ENCODE peak calls at places on chromosome 20, in seven cellular contexts. One of them, this sample, is unnamed.

GRCh38 chr20:43895235-43895634 is 19.4 kb upstream of the TOX2 start:
- DNase-seq in Peyer's patch: no peak
- DNase-seq in esophagus squamous epithelium: no peak
- DNase-seq in suprapubic skin: no peak
- DNase-seq in AG04450: no peak
- DNase-seq in transverse colon: no peak
- DNase-seq in fibroblast of the aortic adventitia: peak
- DNase-seq in this sample: no peak

GRCh38 chr20:1894951-1895673 is at the start of gene SIRPA:
- DNase-seq in Peyer's patch: peak
- DNase-seq in esophagus squamous epithelium: no peak
- DNase-seq in suprapubic skin: peak
- DNase-seq in AG04450: no peak
- DNase-seq in transverse colon: peak
- DNase-seq in fibroblast of the aortic adventitia: peak
- DNase-seq in this sample: no peak

GRCh38 chr20:10280016-10280908 is 61.6 kb downstream of the SNAP25 start:
- DNase-seq in Peyer's patch: no peak
- DNase-seq in esophagus squamous epithelium: no peak
- DNase-seq in suprapubic skin: no peak
- DNase-seq in AG04450: no peak
- DNase-seq in transverse colon: no peak
- DNase-seq in fibroblast of the aortic adventitia: peak
- DNase-seq in this sample: no peak

GRCh38 chr20:1321654-1321939 is 7.3 kb downstream of the SDCBP2 start:
- DNase-seq in Peyer's patch: no peak
- DNase-seq in esophagus squamous epithelium: no peak
- DNase-seq in suprapubic skin: no peak
- DNase-seq in AG04450: no peak
- DNase-seq in transverse colon: peak
- DNase-seq in fibroblast of the aortic adventitia: no peak
- DNase-seq in this sample: no peak

GRCh38 chr20:59633646-59634045 is 29.3 kb downstream of the PHACTR3 start:
- DNase-seq in Peyer's patch: no peak
- DNase-seq in esophagus squamous epithelium: no peak
- DNase-seq in suprapubic skin: no peak
- DNase-seq in AG04450: no peak
- DNase-seq in transverse colon: no peak
- DNase-seq in fibroblast of the aortic adventitia: no peak
- DNase-seq in this sample: no peak

GRCh38 chr20:49385471-49385870 is 97.0 kb downstream of the KCNB1 start:
- DNase-seq in Peyer's patch: no peak
- DNase-seq in esophagus squamous epithelium: no peak
- DNase-seq in suprapubic skin: no peak
- DNase-seq in AG04450: no peak
- DNase-seq in transverse colon: no peak
- DNase-seq in fibroblast of the aortic adventitia: peak
- DNase-seq in this sample: no peak

GRCh38 chr20:3763691-3764601 is 3.6 kb downstream of the ADISSP start:
- DNase-seq in Peyer's patch: no peak
- DNase-seq in esophagus squamous epithelium: no peak
- DNase-seq in suprapubic skin: no peak
- DNase-seq in AG04450: no peak
- DNase-seq in transverse colon: no peak
- DNase-seq in fibroblast of the aortic adventitia: no peak
- DNase-seq in this sample: no peak

GRCh38 chr20:19855426-19855825 is 97.4 kb downstream of the RIN2 start:
- DNase-seq in Peyer's patch: no peak
- DNase-seq in esophagus squamous epithelium: no peak
- DNase-seq in suprapubic skin: no peak
- DNase-seq in AG04450: no peak
- DNase-seq in transverse colon: no peak
- DNase-seq in fibroblast of the aortic adventitia: no peak
- DNase-seq in this sample: no peak

GRCh38 chr20:56843817-56844216 is 214.7 kb downstream of the TFAP2C start:
- DNase-seq in Peyer's patch: no peak
- DNase-seq in esophagus squamous epithelium: no peak
- DNase-seq in suprapubic skin: no peak
- DNase-seq in AG04450: no peak
- DNase-seq in transverse colon: no peak
- DNase-seq in fibroblast of the aortic adventitia: no peak
- DNase-seq in this sample: no peak

GRCh38 chr20:16052406-16052805 is 520.8 kb downstream of the KIF16B start:
- DNase-seq in Peyer's patch: no peak
- DNase-seq in esophagus squamous epithelium: no peak
- DNase-seq in suprapubic skin: no peak
- DNase-seq in AG04450: no peak
- DNase-seq in transverse colon: no peak
- DNase-seq in fibroblast of the aortic adventitia: no peak
- DNase-seq in this sample: no peak

GRCh38 chr20:444862-445426 is 17.4 kb downstream of the TBC1D20 start:
- DNase-seq in Peyer's patch: no peak
- DNase-seq in esophagus squamous epithelium: no peak
- DNase-seq in suprapubic skin: no peak
- DNase-seq in AG04450: no peak
- DNase-seq in transverse colon: no peak
- DNase-seq in fibroblast of the aortic adventitia: peak
- DNase-seq in this sample: no peak

GRCh38 chr20:52103911-52104545 is 87.6 kb downstream of the ZFP64 start:
- DNase-seq in Peyer's patch: no peak
- DNase-seq in esophagus squamous epithelium: no peak
- DNase-seq in suprapubic skin: no peak
- DNase-seq in AG04450: no peak
- DNase-seq in transverse colon: no peak
- DNase-seq in fibroblast of the aortic adventitia: no peak
- DNase-seq in this sample: no peak

GRCh38 chr20:50572922-50573777 is 63.0 kb downstream of the PTPN1 start:
- DNase-seq in Peyer's patch: peak
- DNase-seq in esophagus squamous epithelium: no peak
- DNase-seq in suprapubic skin: no peak
- DNase-seq in AG04450: peak
- DNase-seq in transverse colon: no peak
- DNase-seq in fibroblast of the aortic adventitia: peak
- DNase-seq in this sample: peak

GRCh38 chr20:63835031-63835858 is 4.2 kb upstream of the ZBTB46 start:
- DNase-seq in Peyer's patch: peak
- DNase-seq in esophagus squamous epithelium: peak
- DNase-seq in suprapubic skin: peak
- DNase-seq in AG04450: peak
- DNase-seq in transverse colon: peak
- DNase-seq in fibroblast of the aortic adventitia: peak
- DNase-seq in this sample: peak

GRCh38 chr20:3238616-3239025 is 369 bp downstream of the SLC4A11 start:
- DNase-seq in Peyer's patch: peak
- DNase-seq in esophagus squamous epithelium: no peak
- DNase-seq in suprapubic skin: no peak
- DNase-seq in AG04450: no peak
- DNase-seq in transverse colon: peak
- DNase-seq in fibroblast of the aortic adventitia: peak
- DNase-seq in this sample: no peak

GRCh38 chr20:13432126-13432525 is 206.6 kb downstream of the TASP1 start:
- DNase-seq in Peyer's patch: no peak
- DNase-seq in esophagus squamous epithelium: no peak
- DNase-seq in suprapubic skin: no peak
- DNase-seq in AG04450: no peak
- DNase-seq in transverse colon: no peak
- DNase-seq in fibroblast of the aortic adventitia: no peak
- DNase-seq in this sample: no peak

GRCh38 chr20:2124632-2125131 is 23.1 kb downstream of the STK35 start:
- DNase-seq in Peyer's patch: no peak
- DNase-seq in esophagus squamous epithelium: no peak
- DNase-seq in suprapubic skin: no peak
- DNase-seq in AG04450: no peak
- DNase-seq in transverse colon: no peak
- DNase-seq in fibroblast of the aortic adventitia: no peak
- DNase-seq in this sample: no peak

GRCh38 chr20:12695937-12696336 is 312.8 kb upstream of the SPTLC3 start:
- DNase-seq in Peyer's patch: no peak
- DNase-seq in esophagus squamous epithelium: no peak
- DNase-seq in suprapubic skin: no peak
- DNase-seq in AG04450: no peak
- DNase-seq in transverse colon: no peak
- DNase-seq in fibroblast of the aortic adventitia: no peak
- DNase-seq in this sample: no peak

GRCh38 chr20:8438748-8439147 is 306.7 kb downstream of the PLCB1 start:
- DNase-seq in Peyer's patch: no peak
- DNase-seq in esophagus squamous epithelium: no peak
- DNase-seq in suprapubic skin: no peak
- DNase-seq in AG04450: no peak
- DNase-seq in transverse colon: no peak
- DNase-seq in fibroblast of the aortic adventitia: no peak
- DNase-seq in this sample: no peak

GRCh38 chr20:4920131-4920530 is 81.2 kb downstream of the SLC23A2 start:
- DNase-seq in Peyer's patch: no peak
- DNase-seq in esophagus squamous epithelium: no peak
- DNase-seq in suprapubic skin: no peak
- DNase-seq in AG04450: no peak
- DNase-seq in transverse colon: no peak
- DNase-seq in fibroblast of the aortic adventitia: peak
- DNase-seq in this sample: no peak

GRCh38 chr20:4918473-4918872 is 82.8 kb downstream of the SLC23A2 start:
- DNase-seq in Peyer's patch: no peak
- DNase-seq in esophagus squamous epithelium: no peak
- DNase-seq in suprapubic skin: no peak
- DNase-seq in AG04450: no peak
- DNase-seq in transverse colon: peak
- DNase-seq in fibroblast of the aortic adventitia: no peak
- DNase-seq in this sample: no peak

GRCh38 chr20:4920655-4921054 is 80.7 kb downstream of the SLC23A2 start:
- DNase-seq in Peyer's patch: no peak
- DNase-seq in esophagus squamous epithelium: no peak
- DNase-seq in suprapubic skin: no peak
- DNase-seq in AG04450: no peak
- DNase-seq in transverse colon: no peak
- DNase-seq in fibroblast of the aortic adventitia: no peak
- DNase-seq in this sample: no peak

GRCh38 chr20:4919047-4919704 is 82.1 kb downstream of the SLC23A2 start:
- DNase-seq in Peyer's patch: no peak
- DNase-seq in esophagus squamous epithelium: no peak
- DNase-seq in suprapubic skin: no peak
- DNase-seq in AG04450: no peak
- DNase-seq in transverse colon: no peak
- DNase-seq in fibroblast of the aortic adventitia: no peak
- DNase-seq in this sample: no peak

GRCh38 chr20:4916991-4917881 is 84.1 kb downstream of the SLC23A2 start:
- DNase-seq in Peyer's patch: no peak
- DNase-seq in esophagus squamous epithelium: no peak
- DNase-seq in suprapubic skin: no peak
- DNase-seq in AG04450: no peak
- DNase-seq in transverse colon: no peak
- DNase-seq in fibroblast of the aortic adventitia: peak
- DNase-seq in this sample: no peak
- TF ChIP-seq CTCF in Peyer's patch: no peak
- TF ChIP-seq CTCF in esophagus squamous epithelium: no peak
- TF ChIP-seq CTCF in suprapubic skin: no peak
- TF ChIP-seq CTCF in AG04450: peak
- TF ChIP-seq CTCF in transverse colon: no peak
- TF ChIP-seq CTCF in fibroblast of the aortic adventitia: peak
- TF ChIP-seq CTCF in this sample: no peak

GRCh38 chr20:62405108-62405980 is 1.7 kb downstream of the CABLES2 start:
- DNase-seq in Peyer's patch: peak
- DNase-seq in esophagus squamous epithelium: no peak
- DNase-seq in suprapubic skin: no peak
- DNase-seq in AG04450: no peak
- DNase-seq in transverse colon: no peak
- DNase-seq in fibroblast of the aortic adventitia: peak
- DNase-seq in this sample: no peak
- TF ChIP-seq CTCF in Peyer's patch: peak
- TF ChIP-seq CTCF in esophagus squamous epithelium: peak
- TF ChIP-seq CTCF in suprapubic skin: no peak
- TF ChIP-seq CTCF in AG04450: peak
- TF ChIP-seq CTCF in transverse colon: peak
- TF ChIP-seq CTCF in fibroblast of the aortic adventitia: peak
- TF ChIP-seq CTCF in this sample: peak

GRCh38 chr20:35663813-35664543 is 722 bp downstream of the CPNE1 start:
- DNase-seq in Peyer's patch: peak
- DNase-seq in esophagus squamous epithelium: no peak
- DNase-seq in suprapubic skin: peak
- DNase-seq in AG04450: no peak
- DNase-seq in transverse colon: peak
- DNase-seq in fibroblast of the aortic adventitia: no peak
- DNase-seq in this sample: peak
- TF ChIP-seq CTCF in Peyer's patch: no peak
- TF ChIP-seq CTCF in esophagus squamous epithelium: no peak
- TF ChIP-seq CTCF in suprapubic skin: no peak
- TF ChIP-seq CTCF in AG04450: no peak
- TF ChIP-seq CTCF in transverse colon: no peak
- TF ChIP-seq CTCF in fibroblast of the aortic adventitia: no peak
- TF ChIP-seq CTCF in this sample: no peak

DNA sequence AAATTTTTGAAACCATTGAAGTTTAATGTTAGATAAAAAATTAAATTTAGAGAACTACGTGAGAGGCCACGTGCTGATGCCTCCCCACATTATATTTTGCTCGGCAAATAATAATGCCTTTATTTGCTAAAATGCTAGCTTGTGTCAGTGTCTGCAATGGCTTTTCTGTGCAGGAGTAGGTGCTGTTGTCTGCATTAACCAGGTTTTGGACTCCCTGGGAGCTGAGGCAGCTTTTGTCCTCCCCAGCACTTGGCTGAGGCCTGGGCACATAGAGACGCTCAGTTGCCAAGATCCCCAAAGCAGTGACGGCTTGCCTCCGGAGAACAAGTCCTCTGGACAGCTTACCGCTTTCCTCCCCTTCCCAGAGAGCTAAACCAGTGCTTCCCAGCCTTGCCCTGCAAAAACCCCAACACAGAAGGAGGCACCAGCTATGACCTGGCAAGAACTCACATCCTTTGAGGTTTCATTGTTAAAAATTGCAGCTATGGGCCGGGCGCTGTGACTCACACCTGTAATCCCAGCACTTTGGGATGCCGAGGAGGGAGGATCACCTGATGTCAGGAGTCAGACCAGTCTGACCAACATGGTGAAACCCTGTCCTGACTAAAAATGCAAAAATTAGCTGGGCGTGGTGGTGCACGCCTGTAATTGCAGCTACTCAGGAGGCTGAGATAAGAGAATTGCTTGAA is 59.9 kb downstream of the KAT14 start:
- DNase-seq in Peyer's patch: no peak
- DNase-seq in esophagus squamous epithelium: no peak
- DNase-seq in suprapubic skin: no peak
- DNase-seq in AG04450: no peak
- DNase-seq in transverse colon: no peak
- DNase-seq in fibroblast of the aortic adventitia: no peak
- DNase-seq in this sample: no peak
- TF ChIP-seq CTCF in Peyer's patch: no peak
- TF ChIP-seq CTCF in esophagus squamous epithelium: peak
- TF ChIP-seq CTCF in suprapubic skin: no peak
- TF ChIP-seq CTCF in AG04450: no peak
- TF ChIP-seq CTCF in transverse colon: no peak
- TF ChIP-seq CTCF in fibroblast of the aortic adventitia: no peak
- TF ChIP-seq CTCF in this sample: no peak

This sample was measured in osteocyte.